ENCODE peak calls at places on chromosome 20, in seven cellular contexts. One of them, this sample, is unnamed. For H3K36me3 and H3K27me3, the result is how much of the 10 kb centered on the place peaks cover.

GRCh38 chr20:6783752-6784725 is 16.6 kb downstream of the BMP2 start:
- DNase-seq in cardiac muscle cell: no peak
- DNase-seq in A673: no peak
- DNase-seq in tibial artery: no peak
- DNase-seq in testis: no peak
- DNase-seq in HAP-1: no peak
- DNase-seq in IMR-90: no peak
- DNase-seq in this sample: no peak

GRCh38 chr20:22776369-22776768 is 192.0 kb upstream of the FOXA2 start:
- DNase-seq in testis: no peak
- DNase-seq in cardiac muscle cell: no peak
- DNase-seq in HAP-1: no peak
- DNase-seq in IMR-90: no peak
- DNase-seq in tibial artery: no peak
- DNase-seq in A673: no peak
- DNase-seq in this sample: no peak

GRCh38 chr20:43691928-43692524 is 25.1 kb downstream of the MYBL2 start:
- DNase-seq in tibial artery: no peak
- DNase-seq in cardiac muscle cell: peak
- DNase-seq in IMR-90: peak
- DNase-seq in A673: peak
- DNase-seq in HAP-1: peak
- DNase-seq in testis: peak
- DNase-seq in this sample: peak

GRCh38 chr20:10965936-10966470 is 292.2 kb upstream of the JAG1 start:
- DNase-seq in tibial artery: no peak
- DNase-seq in testis: no peak
- DNase-seq in A673: no peak
- DNase-seq in HAP-1: no peak
- DNase-seq in cardiac muscle cell: no peak
- DNase-seq in IMR-90: peak
- DNase-seq in this sample: no peak

GRCh38 chr20:40663991-40664880 is 24.8 kb downstream of the MAFB start:
- DNase-seq in testis: no peak
- DNase-seq in A673: no peak
- DNase-seq in cardiac muscle cell: no peak
- DNase-seq in IMR-90: no peak
- DNase-seq in tibial artery: no peak
- DNase-seq in HAP-1: no peak
- DNase-seq in this sample: peak

GRCh38 chr20:60168963-60169362 is 210.7 kb downstream of the CDH26 start:
- DNase-seq in A673: no peak
- DNase-seq in cardiac muscle cell: no peak
- DNase-seq in testis: no peak
- DNase-seq in HAP-1: no peak
- DNase-seq in tibial artery: no peak
- DNase-seq in IMR-90: no peak
- DNase-seq in this sample: no peak

GRCh38 chr20:5508044-5508443 is 191.3 kb upstream of the PROKR2 start:
- DNase-seq in A673: no peak
- DNase-seq in IMR-90: no peak
- DNase-seq in testis: no peak
- DNase-seq in tibial artery: no peak
- DNase-seq in cardiac muscle cell: no peak
- DNase-seq in HAP-1: no peak
- DNase-seq in this sample: no peak

GRCh38 chr20:6501061-6501460 is 266.4 kb upstream of the BMP2 start:
- DNase-seq in A673: no peak
- DNase-seq in testis: no peak
- DNase-seq in IMR-90: peak
- DNase-seq in HAP-1: no peak
- DNase-seq in tibial artery: no peak
- DNase-seq in cardiac muscle cell: no peak
- DNase-seq in this sample: no peak

GRCh38 chr20:52192296-52193007 is 873 bp upstream of the ZFP64 start:
- DNase-seq in testis: peak
- DNase-seq in tibial artery: no peak
- DNase-seq in A673: no peak
- DNase-seq in cardiac muscle cell: peak
- DNase-seq in IMR-90: no peak
- DNase-seq in HAP-1: peak
- DNase-seq in this sample: peak

GRCh38 chr20:21270806-21271205 is 32.3 kb upstream of the XRN2 start:
- DNase-seq in IMR-90: no peak
- DNase-seq in A673: no peak
- DNase-seq in HAP-1: no peak
- DNase-seq in cardiac muscle cell: no peak
- DNase-seq in tibial artery: no peak
- DNase-seq in testis: no peak
- DNase-seq in this sample: no peak

GRCh38 chr20:2822073-2822472 is 5.9 kb downstream of the TMEM239 start:
- DNase-seq in cardiac muscle cell: no peak
- DNase-seq in A673: no peak
- DNase-seq in IMR-90: peak
- DNase-seq in tibial artery: no peak
- DNase-seq in testis: peak
- DNase-seq in HAP-1: no peak
- DNase-seq in this sample: peak

GRCh38 chr20:62645613-62646012 is 3.3 kb downstream of the SLCO4A1 start:
- DNase-seq in A673: no peak
- DNase-seq in HAP-1: no peak
- DNase-seq in cardiac muscle cell: no peak
- DNase-seq in tibial artery: no peak
- DNase-seq in testis: no peak
- DNase-seq in IMR-90: no peak
- DNase-seq in this sample: no peak

GRCh38 chr20:40471261-40471629 is 217.8 kb downstream of the MAFB start:
- DNase-seq in testis: peak
- DNase-seq in A673: peak
- DNase-seq in HAP-1: no peak
- DNase-seq in cardiac muscle cell: peak
- DNase-seq in tibial artery: no peak
- DNase-seq in IMR-90: no peak
- DNase-seq in this sample: peak

GRCh38 chr20:41072099-41072798 is 43.6 kb downstream of the TOP1 start:
- DNase-seq in tibial artery: peak
- DNase-seq in HAP-1: no peak
- DNase-seq in IMR-90: peak
- DNase-seq in cardiac muscle cell: no peak
- DNase-seq in testis: no peak
- DNase-seq in A673: no peak
- DNase-seq in this sample: peak

GRCh38 chr20:54535045-54535444 is 59.7 kb downstream of the DOK5 start:
- DNase-seq in HAP-1: no peak
- DNase-seq in testis: no peak
- DNase-seq in IMR-90: no peak
- DNase-seq in cardiac muscle cell: no peak
- DNase-seq in tibial artery: no peak
- DNase-seq in A673: no peak
- DNase-seq in this sample: no peak

GRCh38 chr20:49345538-49345937 is 67.7 kb upstream of the ZNFX1 start:
- DNase-seq in HAP-1: no peak
- DNase-seq in IMR-90: peak
- DNase-seq in tibial artery: peak
- DNase-seq in A673: peak
- DNase-seq in cardiac muscle cell: no peak
- DNase-seq in testis: no peak
- DNase-seq in this sample: no peak

GRCh38 chr20:20439602-20440001 is 71.7 kb downstream of the INSM1 start:
- DNase-seq in IMR-90: no peak
- DNase-seq in A673: no peak
- DNase-seq in cardiac muscle cell: no peak
- DNase-seq in HAP-1: no peak
- DNase-seq in testis: no peak
- DNase-seq in tibial artery: no peak
- DNase-seq in this sample: no peak

GRCh38 chr20:25309395-25310267 is 61.7 kb downstream of the PYGB start:
- DNase-seq in IMR-90: peak
- DNase-seq in A673: no peak
- DNase-seq in testis: no peak
- DNase-seq in tibial artery: peak
- DNase-seq in HAP-1: no peak
- DNase-seq in cardiac muscle cell: no peak
- DNase-seq in this sample: no peak

GRCh38 chr20:25308083-25308491 is 60.2 kb downstream of the PYGB start:
- DNase-seq in A673: no peak
- DNase-seq in testis: no peak
- DNase-seq in IMR-90: no peak
- DNase-seq in tibial artery: no peak
- DNase-seq in cardiac muscle cell: no peak
- DNase-seq in HAP-1: no peak
- DNase-seq in this sample: no peak

GRCh38 chr20:25310921-25311728 is 63.2 kb downstream of the PYGB start:
- DNase-seq in A673: no peak
- DNase-seq in cardiac muscle cell: peak
- DNase-seq in IMR-90: peak
- DNase-seq in HAP-1: no peak
- DNase-seq in testis: no peak
- DNase-seq in tibial artery: peak
- DNase-seq in this sample: no peak

GRCh38 chr20:25308671-25309394 is 60.9 kb downstream of the PYGB start:
- DNase-seq in HAP-1: no peak
- DNase-seq in tibial artery: peak
- DNase-seq in IMR-90: peak
- DNase-seq in A673: no peak
- DNase-seq in testis: no peak
- DNase-seq in cardiac muscle cell: no peak
- DNase-seq in this sample: no peak

DNA sequence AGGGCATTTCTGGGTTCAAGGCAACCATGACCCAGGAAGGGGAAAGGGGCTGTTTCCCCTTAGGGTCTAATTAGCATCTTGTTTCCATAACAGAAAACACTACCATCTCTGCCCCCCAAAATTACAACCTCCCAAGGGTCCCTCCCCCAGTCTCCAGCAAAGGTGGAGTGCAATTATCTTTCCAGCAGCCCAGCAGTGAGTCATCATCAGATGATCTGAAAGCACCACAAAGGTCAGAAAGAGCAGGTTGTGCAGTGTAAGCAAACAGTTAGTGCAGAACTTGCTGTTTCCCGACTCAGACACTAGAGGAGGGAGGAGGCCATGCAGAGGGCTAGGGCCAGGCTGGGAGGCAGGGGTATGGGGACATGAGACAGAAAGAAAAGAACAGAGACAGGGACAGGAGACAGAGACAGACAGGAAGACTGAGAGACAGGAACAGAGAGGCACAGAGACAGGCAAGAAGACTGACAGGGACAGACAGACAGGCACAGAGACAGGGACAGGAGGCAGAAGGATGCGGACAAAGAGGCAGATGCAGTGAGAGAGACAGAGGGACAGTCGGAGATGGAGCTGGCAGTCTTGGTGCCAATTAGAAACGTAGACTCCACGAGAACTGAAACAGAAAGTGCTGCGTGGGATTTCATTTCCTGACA is 62.5 kb downstream of the PYGB start:
- DNase-seq in IMR-90: peak
- DNase-seq in tibial artery: peak
- DNase-seq in cardiac muscle cell: peak
- DNase-seq in testis: peak
- DNase-seq in A673: peak
- DNase-seq in HAP-1: peak
- DNase-seq in this sample: no peak
- H3K4me3 ChIP-seq in IMR-90: peak
- H3K4me3 ChIP-seq in tibial artery: no peak
- H3K4me3 ChIP-seq in cardiac muscle cell: no peak
- H3K4me3 ChIP-seq in testis: no peak
- H3K4me3 ChIP-seq in A673: no peak
- H3K4me3 ChIP-seq in HAP-1: no peak
- H3K4me3 ChIP-seq in this sample: no peak

GRCh38 chr20:44955270-44955669 is 4.9 kb downstream of the TOMM34 start:
- DNase-seq in IMR-90: no peak
- DNase-seq in A673: no peak
- DNase-seq in testis: no peak
- DNase-seq in HAP-1: no peak
- DNase-seq in cardiac muscle cell: no peak
- DNase-seq in tibial artery: no peak
- DNase-seq in this sample: no peak
- H3K36me3 ChIP-seq in IMR-90: under half
- H3K36me3 ChIP-seq in A673: half or more
- H3K36me3 ChIP-seq in testis: under half
- H3K36me3 ChIP-seq in HAP-1: half or more
- H3K36me3 ChIP-seq in cardiac muscle cell: half or more
- H3K36me3 ChIP-seq in tibial artery: half or more
- H3K36me3 ChIP-seq in this sample: under half

GRCh38 chr20:64114356-64114971 is 7.1 kb upstream of the NPBWR2 start:
- DNase-seq in HAP-1: no peak
- DNase-seq in testis: peak
- DNase-seq in cardiac muscle cell: no peak
- DNase-seq in tibial artery: peak
- DNase-seq in IMR-90: no peak
- DNase-seq in A673: no peak
- DNase-seq in this sample: no peak

GRCh38 chr20:64112691-64113443 is 5.5 kb upstream of the NPBWR2 start:
- DNase-seq in tibial artery: peak
- DNase-seq in testis: peak
- DNase-seq in cardiac muscle cell: no peak
- DNase-seq in A673: no peak
- DNase-seq in IMR-90: no peak
- DNase-seq in HAP-1: no peak
- DNase-seq in this sample: no peak

GRCh38 chr20:64111841-64112641 is 4.7 kb upstream of the NPBWR2 start:
- DNase-seq in cardiac muscle cell: no peak
- DNase-seq in testis: no peak
- DNase-seq in tibial artery: peak
- DNase-seq in A673: peak
- DNase-seq in IMR-90: no peak
- DNase-seq in HAP-1: peak
- DNase-seq in this sample: no peak

GRCh38 chr20:64113796-64114355 is 6.5 kb upstream of the NPBWR2 start:
- DNase-seq in cardiac muscle cell: no peak
- DNase-seq in IMR-90: no peak
- DNase-seq in testis: peak
- DNase-seq in HAP-1: no peak
- DNase-seq in A673: no peak
- DNase-seq in tibial artery: peak
- DNase-seq in this sample: no peak

GRCh38 chr20:64113444-64113775 is 6.0 kb upstream of the NPBWR2 start:
- DNase-seq in tibial artery: peak
- DNase-seq in testis: no peak
- DNase-seq in IMR-90: no peak
- DNase-seq in A673: no peak
- DNase-seq in HAP-1: no peak
- DNase-seq in cardiac muscle cell: no peak
- DNase-seq in this sample: no peak
- H3K27me3 ChIP-seq in tibial artery: under half
- H3K27me3 ChIP-seq in testis: under half
- H3K27me3 ChIP-seq in IMR-90: under half
- H3K27me3 ChIP-seq in A673: under half
- H3K27me3 ChIP-seq in HAP-1: under half
- H3K27me3 ChIP-seq in cardiac muscle cell: under half
- H3K27me3 ChIP-seq in this sample: under half

DNA sequence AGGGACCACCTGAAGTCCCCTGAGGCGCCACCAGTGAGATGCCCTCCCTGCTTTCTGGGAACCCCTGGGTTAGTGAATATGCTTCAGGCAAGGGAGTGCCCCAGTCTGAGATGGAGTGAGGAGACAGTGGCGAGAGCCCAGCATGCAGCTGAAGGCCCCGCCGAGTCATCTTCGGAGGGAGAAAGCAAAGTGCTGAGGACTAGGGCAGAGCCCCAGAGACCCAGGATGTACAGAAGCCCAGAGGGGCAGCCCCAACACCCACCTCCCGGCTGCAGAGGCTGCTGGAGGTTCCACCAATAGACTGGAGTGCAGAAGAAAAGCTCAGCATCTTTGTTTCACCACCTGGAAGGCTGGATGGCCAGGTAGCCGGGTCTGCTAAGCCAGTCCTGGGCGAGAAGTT is 14.1 kb downstream of the ANKRD60 start:
- DNase-seq in cardiac muscle cell: no peak
- DNase-seq in testis: no peak
- DNase-seq in IMR-90: no peak
- DNase-seq in HAP-1: no peak
- DNase-seq in A673: no peak
- DNase-seq in tibial artery: no peak
- DNase-seq in this sample: no peak
- H3K4me3 ChIP-seq in cardiac muscle cell: no peak
- H3K4me3 ChIP-seq in testis: no peak
- H3K4me3 ChIP-seq in IMR-90: no peak
- H3K4me3 ChIP-seq in HAP-1: no peak
- H3K4me3 ChIP-seq in A673: no peak
- H3K4me3 ChIP-seq in tibial artery: no peak
- H3K4me3 ChIP-seq in this sample: no peak

This sample was measured in H7.